ENCODE peak calls at places on chromosomes 16 and 17, in four cellular contexts. E is mesenchymal stem cell, I is neuronal stem cell, X is IMR-90. T is an unnamed sample.

GRCh38 chr17:63816669-63817068 is 10.6 kb upstream of the PSMC5 start:
- DNase-seq in E (peak), I (no peak), X (peak), T (no peak)

GRCh38 chr16:27383511-27384243 is 18.3 kb upstream of the IL21R start:
- DNase-seq in E (no peak), I (no peak), X (no peak), T (no peak)

GRCh38 chr16:6602401-6602800 is 730.2 kb upstream of the RBFOX1 start:
- DNase-seq in E (no peak), I (no peak), X (no peak), T (no peak)

GRCh38 chr17:42387663-42388380 is 420 bp downstream of the STAT3 start:
- DNase-seq in E (peak), I (no peak), X (no peak), T (peak)

GRCh38 chr16:66923247-66923851 is 2.0 kb downstream of the RRAD start:
- DNase-seq in E (no peak), I (no peak), X (peak), T (no peak)

GRCh38 chr17:6353161-6353560 is 81.8 kb downstream of the AIPL1 start:
- DNase-seq in E (no peak), I (no peak), X (no peak), T (no peak)

GRCh38 chr17:68011199-68011665 is 15.0 kb upstream of the C17orf58 start:
- DNase-seq in E (peak), I (peak), X (no peak), T (peak)

GRCh38 chr16:76766538-76766937 is 424.5 kb upstream of the MON1B start:
- DNase-seq in E (no peak), I (no peak), X (no peak), T (no peak)

GRCh38 chr17:8947201-8947600 is 18.3 kb downstream of the PIK3R5 start:
- DNase-seq in E (no peak), I (no peak), X (no peak), T (no peak)

GRCh38 chr17:29243792-29244191 is 2.9 kb upstream of the CRYBA1 start:
- DNase-seq in E (peak), I (no peak), X (peak), T (peak)

GRCh38 chr16:72051818-72052217 is 2.5 kb upstream of the HP start:
- DNase-seq in E (no peak), I (no peak), X (no peak), T (no peak)

DNA sequence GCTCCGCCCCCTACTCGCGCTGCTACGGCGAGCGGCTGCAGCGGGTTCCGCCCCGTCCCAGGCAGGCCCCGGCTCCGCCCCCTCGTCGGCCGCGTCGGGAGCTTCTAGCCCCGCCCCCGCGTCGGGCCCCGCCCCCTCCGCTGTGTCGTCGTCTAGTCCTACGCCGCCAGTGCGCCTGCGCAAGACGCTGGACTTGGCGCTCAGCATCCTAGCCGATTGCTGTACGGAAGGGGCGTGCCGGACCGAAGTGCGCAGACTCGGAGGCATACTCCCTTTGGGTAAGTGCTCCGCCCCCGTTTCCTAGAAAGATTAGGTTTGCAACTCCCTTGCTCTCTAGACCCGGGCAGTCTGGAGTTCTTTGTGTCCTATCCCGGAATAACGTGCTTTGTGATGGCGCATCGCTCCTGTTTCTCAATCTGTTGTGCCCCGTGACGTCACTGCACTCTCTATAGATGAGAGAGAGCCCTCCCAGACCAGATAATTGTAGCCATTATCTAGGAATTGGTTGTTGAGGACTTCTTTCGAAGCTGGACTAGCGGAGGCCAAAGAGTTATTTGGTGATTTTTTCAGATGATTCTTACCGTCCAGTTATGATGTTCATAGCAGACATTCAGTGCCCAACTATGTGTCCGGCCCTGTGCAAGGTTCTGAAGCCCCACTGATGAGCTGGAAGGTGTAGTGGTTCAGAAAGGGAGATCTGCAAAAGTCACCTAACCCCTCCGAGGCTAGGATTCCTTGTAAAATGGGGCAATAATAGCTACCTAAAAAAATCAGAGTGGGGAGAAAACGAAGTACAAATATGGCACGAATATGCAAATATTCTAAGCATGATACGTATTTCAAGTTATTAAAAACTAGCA is 651 bp downstream of the ARMC5 start:
- DNase-seq in E (peak), I (peak), X (peak), T (peak)
- H3K14ac ChIP-seq in E (no peak), I (no peak), X (peak), T (peak)

GRCh38 chr17:21239680-21240374 is 13.4 kb downstream of the NATD1 start:
- DNase-seq in E (peak), I (no peak), X (peak), T (peak)
- H3K14ac ChIP-seq in E (no peak), I (no peak), X (no peak), T (no peak)

GRCh38 chr17:43528988-43529814 is 16.9 kb downstream of the ETV4 start:
- DNase-seq in E (no peak), I (no peak), X (no peak), T (no peak)
- H3K14ac ChIP-seq in E (no peak), I (no peak), X (peak), T (no peak)

GRCh38 chr16:86566966-86567700 is 504 bp downstream of the FOXC2 start:
- DNase-seq in E (peak), I (no peak), X (peak), T (peak)

GRCh38 chr16:86569843-86570447 is 3.3 kb downstream of the FOXC2 start:
- DNase-seq in E (no peak), I (no peak), X (no peak), T (no peak)

GRCh38 chr16:86568677-86569623 is 2.3 kb downstream of the FOXC2 start:
- DNase-seq in E (no peak), I (no peak), X (no peak), T (peak)

GRCh38 chr16:86566601-86566965 is at the start of gene FOXC2:
- DNase-seq in E (peak), I (peak), X (peak), T (peak)

GRCh38 chr16:86567701-86568571 is 1.3 kb downstream of the FOXC2 start:
- DNase-seq in E (peak), I (no peak), X (peak), T (peak)
- H3K14ac ChIP-seq in E (no peak), I (no peak), X (peak), T (no peak)

GRCh38 chr17:66467766-66468165 is 165.4 kb downstream of the PRKCA start:
- DNase-seq in E (peak), I (no peak), X (peak), T (peak)
- H3K14ac ChIP-seq in E (no peak), I (no peak), X (peak), T (no peak)

DNA sequence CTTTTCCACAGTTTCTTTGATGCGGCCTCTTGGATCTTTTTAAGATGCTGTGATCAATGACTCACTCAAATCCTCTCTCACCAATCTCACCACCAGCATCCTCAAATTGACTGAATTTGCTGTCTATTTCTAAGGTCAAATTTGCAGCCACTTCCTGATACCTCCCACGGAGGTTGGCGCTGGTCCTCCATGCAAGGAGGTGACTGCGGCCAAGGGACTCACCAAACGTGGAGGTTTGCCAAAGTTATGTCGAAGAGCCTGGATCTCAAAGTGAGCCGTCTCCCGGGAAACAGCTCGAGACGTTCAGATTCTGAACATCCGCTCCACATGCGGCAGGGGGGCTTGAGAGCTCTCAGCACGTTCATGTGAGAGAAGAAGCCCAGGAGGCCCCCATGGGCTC is 22.6 kb downstream of the LGALS3BP start:
- DNase-seq in E (no peak), I (no peak), X (peak), T (no peak)
- H3K14ac ChIP-seq in E (no peak), I (peak), X (no peak), T (no peak)